ENCODE peak calls at places on chromosomes 12 and 14, in six cellular contexts. T is activated B cell treated with CpG ODN at 0.5 μM for 24 hours; E is stimulated activated CD4-positive, alpha-beta T cell treated with anti-CD3 and anti-CD28 coated beads, Interleukin-2, amount 100 ng/mL, for 24 hours; Q is DMS53; P is NCI-H510A; J is left lung. L is an unnamed sample.

GRCh38 chr12:51976376-51977160 is 25.1 kb downstream of the ACVR1B start:
- DNase-seq in T (no peak), E (no peak), Q (no peak), P (no peak), J (no peak), L (peak; percentile 63)

GRCh38 chr12:100661300-100661951 is 87.9 kb downstream of the GAS2L3 start:
- DNase-seq in T (no peak), E (no peak), Q (no peak), P (no peak), J (no peak), L (no peak)

GRCh38 chr14:104795468-104795780 is at the start of gene AKT1:
- DNase-seq in T (no peak), E (no peak), Q (no peak), P (no peak), J (no peak), L (no peak)

GRCh38 chr14:45089813-45090212 is 5.9 kb downstream of the PRPF39 start:
- DNase-seq in T (no peak), E (no peak), Q (no peak), P (no peak), J (no peak), L (no peak)

GRCh38 chr14:90388437-90388836 is 8.4 kb upstream of the CALM1 start:
- DNase-seq in T (no peak), E (no peak), Q (peak; percentile 44), P (no peak), J (no peak), L (peak; percentile 51)

GRCh38 chr12:15662303-15662980 is 126.7 kb downstream of the EPS8 start:
- DNase-seq in T (no peak), E (no peak), Q (peak; percentile 75), P (no peak), J (no peak), L (no peak)

GRCh38 chr14:76811561-76811960 is 1.1 kb downstream of the ANGEL1 start:
- DNase-seq in T (no peak), E (no peak), Q (peak; percentile 32), P (no peak), J (no peak), L (no peak)

GRCh38 chr12:112514926-112515642 is 96.3 kb downstream of the PTPN11 start:
- DNase-seq in T (no peak), E (no peak), Q (no peak), P (no peak), J (no peak), L (no peak)

GRCh38 chr12:116950628-116951325 is 40.0 kb downstream of the FBXW8 start:
- DNase-seq in T (no peak), E (no peak), Q (no peak), P (no peak), J (no peak), L (no peak)

GRCh38 chr14:69069020-69069421 is 83.9 kb downstream of the DCAF5 start:
- DNase-seq in T (no peak), E (no peak), Q (no peak), P (no peak), J (no peak), L (no peak)

GRCh38 chr12:50453872-50454271 is 50.9 kb upstream of the DIP2B start:
- DNase-seq in T (no peak), E (no peak), Q (no peak), P (no peak), J (no peak), L (no peak)

GRCh38 chr12:571795-572531 is 91.3 kb downstream of the NINJ2 start:
- DNase-seq in T (peak; percentile 11), E (no peak), Q (peak; percentile 62), P (no peak), J (no peak), L (no peak)

GRCh38 chr12:87112946-87113345 is 856.8 kb upstream of the MGAT4C start:
- DNase-seq in T (no peak), E (no peak), Q (peak; percentile 62), P (no peak), J (no peak), L (no peak)

GRCh38 chr14:54737132-54737711 is 165.4 kb downstream of the GCH1 start:
- DNase-seq in T (no peak), E (no peak), Q (peak; percentile 38), P (no peak), J (no peak), L (no peak)

GRCh38 chr12:113164014-113164413 is 14.5 kb downstream of the CFAP73 start:
- DNase-seq in T (no peak), E (no peak), Q (no peak), P (no peak), J (no peak), L (no peak)

GRCh38 chr14:59997496-59997895 is 77.6 kb downstream of the LRRC9 start:
- DNase-seq in T (no peak), E (no peak), Q (peak; percentile 44), P (no peak), J (no peak), L (no peak)

GRCh38 chr12:72281145-72281544 is 9.0 kb downstream of the TRHDE start:
- DNase-seq in T (no peak), E (no peak), Q (no peak), P (no peak), J (no peak), L (no peak)

GRCh38 chr12:71476513-71476912 is 36.9 kb downstream of the LGR5 start:
- DNase-seq in T (no peak), E (no peak), Q (no peak), P (no peak), J (no peak), L (no peak)

GRCh38 chr12:83016226-83016835 is 329.6 kb downstream of the TMTC2 start:
- DNase-seq in T (no peak), E (no peak), Q (peak; percentile 71), P (no peak), J (no peak), L (no peak)

GRCh38 chr12:123232472-123232806 is 502 bp downstream of the MPHOSPH9 start:
- DNase-seq in T (no peak), E (no peak), Q (no peak), P (no peak), J (no peak), L (no peak)

GRCh38 chr14:74140374-74140850 is 55.7 kb downstream of the LIN52 start:
- DNase-seq in T (peak; percentile 19), E (no peak), Q (peak; percentile 18), P (peak; percentile 76), J (peak; percentile 82), L (no peak)

GRCh38 chr14:70811578-70811977 is 2.3 kb upstream of the MAP3K9 start:
- DNase-seq in T (no peak), E (no peak), Q (no peak), P (no peak), J (no peak), L (no peak)